ENCODE peak calls at places on chromosomes 2 and 18, in eight cellular contexts. Q, Z, R, X, E, A, D and N are unnamed samples.

GRCh38 chr2:191926671-191927070 is 79.8 kb upstream of the CAVIN2 start:
- DNase-seq in Q (no peak), Z (no peak), R (no peak), X (no peak), E (no peak), A (no peak), D (no peak), N (no peak)

GRCh38 chr2:176178271-176178806 is 10.1 kb upstream of the HOXD1 start:
- DNase-seq in Q (peak), Z (no peak), R (peak), X (peak), E (no peak), A (peak), D (peak), N (no peak)

GRCh38 chr2:174901075-174901474 is 104.1 kb downstream of the CHN1 start:
- DNase-seq in Q (no peak), Z (no peak), R (peak), X (peak), E (peak), A (no peak), D (no peak), N (peak)

GRCh38 chr18:13256444-13257305 is 38.1 kb downstream of the LDLRAD4 start:
- DNase-seq in Q (no peak), Z (no peak), R (peak), X (no peak), E (no peak), A (no peak), D (no peak), N (no peak)

GRCh38 chr2:183881978-183882377 is 716.4 kb upstream of the ZNF804A start:
- DNase-seq in Q (no peak), Z (no peak), R (no peak), X (no peak), E (no peak), A (no peak), D (no peak), N (no peak)

GRCh38 chr2:188751786-188752185 is 222.4 kb upstream of the COL3A1 start:
- DNase-seq in Q (no peak), Z (peak), R (no peak), X (no peak), E (no peak), A (no peak), D (no peak), N (no peak)

GRCh38 chr2:176090870-176091269 is 1.7 kb upstream of the HOXD13 start:
- DNase-seq in Q (no peak), Z (no peak), R (no peak), X (no peak), E (no peak), A (no peak), D (no peak), N (no peak)

GRCh38 chr2:219541611-219542180 is 1.9 kb downstream of the CHPF start:
- DNase-seq in Q (peak), Z (peak), R (peak), X (peak), E (peak), A (peak), D (peak), N (peak)

GRCh38 chr2:43313642-43314017 is 87.2 kb upstream of the ZFP36L2 start:
- DNase-seq in Q (no peak), Z (no peak), R (no peak), X (no peak), E (no peak), A (no peak), D (no peak), N (no peak)

GRCh38 chr18:79975043-79975442 is 10.6 kb downstream of the HSBP1L1 start:
- DNase-seq in Q (no peak), Z (no peak), R (no peak), X (no peak), E (no peak), A (no peak), D (no peak), N (no peak)

GRCh38 chr2:26244479-26245230 is at the start of the genes HADHA and HADHB:
- DNase-seq in Q (peak), Z (peak), R (peak), X (peak), E (peak), A (peak), D (peak), N (peak)

GRCh38 chr2:2527162-2527561 is 196.1 kb upstream of the MYT1L start:
- DNase-seq in Q (no peak), Z (no peak), R (peak), X (peak), E (no peak), A (no peak), D (no peak), N (peak)

GRCh38 chr2:66833036-66833435 is 398.1 kb downstream of the MEIS1 start:
- DNase-seq in Q (no peak), Z (no peak), R (no peak), X (no peak), E (no peak), A (no peak), D (no peak), N (peak)

GRCh38 chr2:105541189-105542050 is 142.6 kb upstream of the FHL2 start:
- DNase-seq in Q (no peak), Z (no peak), R (peak), X (no peak), E (no peak), A (no peak), D (no peak), N (no peak)

GRCh38 chr18:44241041-44241440 is 439.6 kb upstream of the SETBP1 start:
- DNase-seq in Q (no peak), Z (no peak), R (no peak), X (no peak), E (no peak), A (no peak), D (no peak), N (no peak)

GRCh38 chr2:195520671-195521155 is 136.3 kb upstream of the SLC39A10 start:
- DNase-seq in Q (peak), Z (peak), R (peak), X (peak), E (peak), A (no peak), D (no peak), N (peak)

GRCh38 chr18:60099709-60100108 is 199.9 kb downstream of the PMAIP1 start:
- DNase-seq in Q (no peak), Z (no peak), R (no peak), X (no peak), E (no peak), A (no peak), D (no peak), N (no peak)

GRCh38 chr2:16189019-16189850 is 248.9 kb downstream of the MYCN start:
- DNase-seq in Q (no peak), Z (no peak), R (no peak), X (no peak), E (no peak), A (no peak), D (no peak), N (no peak)

GRCh38 chr2:84781942-84782716 is 98.8 kb downstream of the TRABD2A start:
- DNase-seq in Q (peak), Z (peak), R (peak), X (peak), E (no peak), A (no peak), D (no peak), N (peak)

GRCh38 chr2:21194828-21195227 is 71.1 kb downstream of the TDRD15 start:
- DNase-seq in Q (no peak), Z (no peak), R (peak), X (no peak), E (no peak), A (no peak), D (no peak), N (no peak)

GRCh38 chr2:72932045-72932444 is 14.7 kb downstream of the EMX1 start:
- DNase-seq in Q (peak), Z (peak), R (no peak), X (peak), E (no peak), A (no peak), D (no peak), N (peak)

GRCh38 chr2:27921880-27922589 is 31.5 kb downstream of the BABAM2 start:
- DNase-seq in Q (no peak), Z (no peak), R (no peak), X (no peak), E (no peak), A (no peak), D (no peak), N (no peak)

GRCh38 chr2:32810909-32811495 is 135.8 kb upstream of the LTBP1 start:
- DNase-seq in Q (peak), Z (no peak), R (no peak), X (peak), E (no peak), A (no peak), D (no peak), N (no peak)

DNA sequence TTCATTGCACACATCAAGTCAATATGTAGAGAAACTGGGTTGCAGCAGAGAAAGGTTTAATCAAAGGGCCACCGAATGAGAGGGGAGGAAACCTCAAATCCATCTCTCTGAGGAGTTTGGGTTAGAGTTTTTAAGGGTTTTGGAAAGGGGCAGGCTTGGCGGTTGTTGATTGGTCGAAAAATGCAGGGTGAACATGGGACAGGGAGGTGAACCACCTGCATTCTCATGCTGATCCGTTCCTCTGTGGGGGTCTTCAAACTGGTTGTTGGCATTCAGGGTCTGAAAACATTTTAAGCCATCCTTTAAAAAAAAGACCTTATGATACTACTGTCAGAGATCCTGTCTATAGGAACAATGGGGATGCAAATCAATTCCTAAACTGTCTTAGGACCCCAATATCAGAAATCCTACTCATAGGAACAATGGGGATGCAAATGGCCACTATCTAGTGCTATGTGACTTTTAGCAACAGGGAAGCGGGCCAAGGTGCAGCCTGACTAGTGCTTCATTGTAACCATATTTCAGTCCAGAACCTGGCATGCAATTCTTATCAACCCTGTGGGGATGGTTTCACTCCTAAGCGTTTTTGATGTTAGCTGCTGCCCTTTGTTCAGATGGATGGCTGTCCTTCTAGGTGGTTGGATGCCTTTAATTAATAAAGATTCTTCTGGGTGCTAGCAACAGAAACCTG is 120.1 kb upstream of the MGAT5 start:
- DNase-seq in Q (no peak), Z (no peak), R (no peak), X (no peak), E (no peak), A (no peak), D (no peak), N (no peak)
- H3K9ac ChIP-seq in Q (no peak), Z (no peak), R (no peak), X (no peak), E (no peak), A (no peak), D (no peak), N (no peak)

GRCh38 chr2:217471329-217471728 is 531.5 kb downstream of the TNS1 start:
- DNase-seq in Q (peak), Z (peak), R (no peak), X (peak), E (peak), A (no peak), D (no peak), N (peak)
- H3K9ac ChIP-seq in Q (no peak), Z (no peak), R (no peak), X (no peak), E (no peak), A (no peak), D (no peak), N (no peak)

DNA sequence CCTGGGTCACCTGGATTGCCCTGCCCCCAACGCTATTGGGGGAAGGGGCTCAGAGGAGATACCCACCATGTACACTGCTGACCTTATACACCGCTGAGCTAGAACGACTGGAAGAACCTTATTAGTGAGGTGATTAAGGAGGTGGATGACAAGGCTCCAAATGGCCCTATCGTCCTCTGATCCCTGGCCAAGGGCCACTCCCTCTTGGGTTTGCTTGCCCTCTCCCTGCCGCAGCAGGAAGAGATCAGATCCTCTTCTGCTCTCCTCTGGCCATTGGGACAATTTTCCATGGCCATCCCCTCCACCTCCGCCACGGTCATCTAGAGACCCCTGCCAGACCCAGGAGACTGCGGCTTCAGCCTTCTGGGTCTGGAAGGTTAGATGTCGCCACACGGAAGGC is 1.2 kb downstream of the ZNF514 start:
- DNase-seq in Q (no peak), Z (no peak), R (no peak), X (peak), E (no peak), A (peak), D (no peak), N (no peak)
- H3K9ac ChIP-seq in Q (peak), Z (peak), R (peak), X (peak), E (peak), A (peak), D (no peak), N (peak)

GRCh38 chr2:46040563-46041155 is 256.5 kb upstream of the EPAS1 start:
- DNase-seq in Q (no peak), Z (no peak), R (no peak), X (no peak), E (no peak), A (no peak), D (no peak), N (no peak)

GRCh38 chr2:46041434-46041833 is 255.8 kb upstream of the EPAS1 start:
- DNase-seq in Q (no peak), Z (peak), R (no peak), X (no peak), E (peak), A (no peak), D (no peak), N (peak)

GRCh38 chr2:46039543-46040303 is 257.5 kb upstream of the EPAS1 start:
- DNase-seq in Q (no peak), Z (no peak), R (no peak), X (no peak), E (no peak), A (no peak), D (no peak), N (no peak)

GRCh38 chr2:46042711-46043110 is 254.5 kb upstream of the EPAS1 start:
- DNase-seq in Q (no peak), Z (no peak), R (no peak), X (no peak), E (no peak), A (no peak), D (no peak), N (no peak)

DNA sequence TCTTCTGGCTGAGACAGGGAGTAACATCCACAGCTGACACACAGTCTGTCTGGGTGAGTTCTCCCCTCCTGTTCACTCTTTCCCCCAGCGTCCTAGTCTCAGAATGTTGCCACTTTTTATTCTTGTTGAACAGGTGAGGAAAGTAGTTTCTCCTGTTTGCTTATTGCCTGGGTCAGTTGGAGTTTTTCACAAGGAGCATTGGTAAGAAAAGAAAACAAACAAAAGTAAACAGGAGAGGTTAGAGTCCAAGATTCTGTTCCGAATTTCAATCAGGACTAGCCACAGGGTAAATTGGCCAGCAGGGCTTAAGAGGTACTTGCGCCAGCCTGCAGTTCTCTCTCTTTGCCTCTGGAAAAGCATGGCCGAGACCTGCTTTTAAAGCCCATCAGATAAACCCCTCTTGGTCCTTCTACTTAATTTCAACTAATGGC is 255.0 kb upstream of the EPAS1 start:
- DNase-seq in Q (no peak), Z (peak), R (no peak), X (no peak), E (no peak), A (no peak), D (no peak), N (no peak)
- H3K9ac ChIP-seq in Q (no peak), Z (no peak), R (no peak), X (no peak), E (no peak), A (no peak), D (no peak), N (no peak)